ENCODE peak calls at places on chromosome X, in five cellular contexts. A, M, Q, S and H are unnamed samples.
A peak's percentile ranks its signal among the peaks of the same experiment; 100 is the strongest.

GRCh38 chrX:24464836-24465523 is at the start of gene PDK3:
- DNase-seq in A (peak; percentile 87), M (peak; percentile 90), Q (peak; percentile 72), S (peak; percentile 89), H (peak; percentile 80)

GRCh38 chrX:151714367-151714766 is 1.5 kb upstream of the FATE1 start:
- DNase-seq in A (no peak), M (no peak), Q (no peak), S (no peak), H (no peak)

GRCh38 chrX:49209434-49210251 is 9.7 kb upstream of the SYP start:
- DNase-seq in A (no peak), M (peak; percentile 41), Q (no peak), S (no peak), H (no peak)

GRCh38 chrX:71533514-71533849 is 578 bp downstream of the OGT start:
- DNase-seq in A (no peak), M (no peak), Q (no peak), S (no peak), H (no peak)

GRCh38 chrX:30308263-30309138 is 689 bp downstream of the NR0B1 start:
- DNase-seq in A (peak; percentile 12), M (peak; percentile 10), Q (no peak), S (peak; percentile 16), H (peak; percentile 3)

GRCh38 chrX:24146283-24146865 is 3.2 kb upstream of the ZFX start:
- DNase-seq in A (no peak), M (peak; percentile 4), Q (peak; percentile 49), S (no peak), H (peak; percentile 57)

GRCh38 chrX:72003811-72004750 is 93.4 kb downstream of the NHSL2 start:
- DNase-seq in A (peak; percentile 61), M (peak; percentile 72), Q (peak; percentile 41), S (peak; percentile 52), H (peak; percentile 66)

GRCh38 chrX:7546551-7547080 is 296.4 kb upstream of the VCX start:
- DNase-seq in A (no peak), M (no peak), Q (no peak), S (no peak), H (no peak)

GRCh38 chrX:39821011-39821708 is 276.6 kb downstream of the BCOR start:
- DNase-seq in A (peak; percentile 62), M (no peak), Q (peak; percentile 25), S (peak; percentile 60), H (peak; percentile 31)